ENCODE peak calls at places on chromosomes 5 and 9, in five cellular contexts. One of them, this sample, is unnamed.
A peak's percentile ranks its signal among the peaks of the same experiment; 100 is the strongest.

GRCh38 chr9:34365282-34365681 is 11.4 kb downstream of the MYORG start:
- DNase-seq in lower leg skin: no peak
- DNase-seq in psoas muscle: no peak
- DNase-seq in cardiac muscle cell: no peak
- DNase-seq in tibial artery: no peak
- DNase-seq in this sample: no peak

GRCh38 chr5:159294921-159295320 is 31.8 kb downstream of the UBLCP1 start:
- DNase-seq in lower leg skin: no peak
- DNase-seq in psoas muscle: no peak
- DNase-seq in cardiac muscle cell: no peak
- DNase-seq in tibial artery: no peak
- DNase-seq in this sample: no peak

GRCh38 chr5:83548556-83548955 is 77.0 kb downstream of the VCAN start:
- DNase-seq in lower leg skin: no peak
- DNase-seq in psoas muscle: no peak
- DNase-seq in cardiac muscle cell: no peak
- DNase-seq in tibial artery: no peak
- DNase-seq in this sample: no peak

GRCh38 chr5:149993471-149993870 is 7.0 kb downstream of the TIGD6 start:
- DNase-seq in lower leg skin: no peak
- DNase-seq in psoas muscle: no peak
- DNase-seq in cardiac muscle cell: no peak
- DNase-seq in tibial artery: no peak
- DNase-seq in this sample: no peak

GRCh38 chr9:127858041-127858512 is 3.6 kb upstream of the ENG start:
- DNase-seq in lower leg skin: peak; percentile 92
- DNase-seq in psoas muscle: peak; percentile 82
- DNase-seq in cardiac muscle cell: no peak
- DNase-seq in tibial artery: no peak
- DNase-seq in this sample: no peak

GRCh38 chr5:143244000-143244736 is 159.3 kb downstream of the NR3C1 start:
- DNase-seq in lower leg skin: peak; percentile 92
- DNase-seq in psoas muscle: peak; percentile 85
- DNase-seq in cardiac muscle cell: no peak
- DNase-seq in tibial artery: peak; percentile 76
- DNase-seq in this sample: no peak

GRCh38 chr5:152271420-152271819 is 133.7 kb downstream of the NMUR2 start:
- DNase-seq in lower leg skin: no peak
- DNase-seq in psoas muscle: no peak
- DNase-seq in cardiac muscle cell: peak; percentile 44
- DNase-seq in tibial artery: no peak
- DNase-seq in this sample: no peak

GRCh38 chr5:171610686-171611085 is 174.9 kb upstream of the SMIM23 start:
- DNase-seq in lower leg skin: peak; percentile 32
- DNase-seq in psoas muscle: no peak
- DNase-seq in cardiac muscle cell: no peak
- DNase-seq in tibial artery: no peak
- DNase-seq in this sample: no peak

GRCh38 chr5:10987881-10988504 is 227.0 kb upstream of the DAP start:
- DNase-seq in lower leg skin: peak; percentile 90
- DNase-seq in psoas muscle: no peak
- DNase-seq in cardiac muscle cell: peak; percentile 87
- DNase-seq in tibial artery: peak; percentile 31
- DNase-seq in this sample: peak; percentile 78

GRCh38 chr5:115850771-115851416 is 9.2 kb downstream of the AP3S1 start:
- DNase-seq in lower leg skin: no peak
- DNase-seq in psoas muscle: no peak
- DNase-seq in cardiac muscle cell: no peak
- DNase-seq in tibial artery: no peak
- DNase-seq in this sample: no peak

GRCh38 chr5:59819806-59820205 is 73.7 kb downstream of the PDE4D start:
- DNase-seq in lower leg skin: no peak
- DNase-seq in psoas muscle: no peak
- DNase-seq in cardiac muscle cell: no peak
- DNase-seq in tibial artery: no peak
- DNase-seq in this sample: no peak

GRCh38 chr9:70962761-70963445 is 158.5 kb downstream of the TRPM3 start:
- DNase-seq in lower leg skin: no peak
- DNase-seq in psoas muscle: no peak
- DNase-seq in cardiac muscle cell: no peak
- DNase-seq in tibial artery: no peak
- DNase-seq in this sample: no peak

GRCh38 chr5:1643651-1644392 is 120.1 kb upstream of the LPCAT1 start:
- DNase-seq in lower leg skin: no peak
- DNase-seq in psoas muscle: peak; percentile 35
- DNase-seq in cardiac muscle cell: no peak
- DNase-seq in tibial artery: no peak
- DNase-seq in this sample: no peak

GRCh38 chr5:170225326-170226137 is 7.3 kb upstream of the C5orf58 start:
- DNase-seq in lower leg skin: peak; percentile 94
- DNase-seq in psoas muscle: peak; percentile 78
- DNase-seq in cardiac muscle cell: peak; percentile 79
- DNase-seq in tibial artery: peak; percentile 89
- DNase-seq in this sample: peak; percentile 81

GRCh38 chr9:93231121-93231694 is 47.3 kb downstream of the WNK2 start:
- DNase-seq in lower leg skin: no peak
- DNase-seq in psoas muscle: peak; percentile 58
- DNase-seq in cardiac muscle cell: no peak
- DNase-seq in tibial artery: no peak
- DNase-seq in this sample: no peak

GRCh38 chr5:155727512-155728145 is 599.3 kb upstream of the SGCD start:
- DNase-seq in lower leg skin: no peak
- DNase-seq in psoas muscle: no peak
- DNase-seq in cardiac muscle cell: no peak
- DNase-seq in tibial artery: no peak
- DNase-seq in this sample: peak; percentile 5

GRCh38 chr9:79611091-79611614 is 39.4 kb downstream of the TLE4 start:
- DNase-seq in lower leg skin: no peak
- DNase-seq in psoas muscle: no peak
- DNase-seq in cardiac muscle cell: no peak
- DNase-seq in tibial artery: no peak
- DNase-seq in this sample: no peak

GRCh38 chr9:126235350-126235740 is 91.3 kb upstream of the MVB12B start:
- DNase-seq in lower leg skin: no peak
- DNase-seq in psoas muscle: no peak
- DNase-seq in cardiac muscle cell: no peak
- DNase-seq in tibial artery: no peak
- DNase-seq in this sample: no peak

GRCh38 chr5:3321923-3322322 is 273.7 kb upstream of the IRX1 start:
- DNase-seq in lower leg skin: peak; percentile 75
- DNase-seq in psoas muscle: no peak
- DNase-seq in cardiac muscle cell: no peak
- DNase-seq in tibial artery: no peak
- DNase-seq in this sample: no peak

GRCh38 chr9:3920586-3921582 is 379.0 kb downstream of the GLIS3 start:
- DNase-seq in lower leg skin: no peak
- DNase-seq in psoas muscle: no peak
- DNase-seq in cardiac muscle cell: no peak
- DNase-seq in tibial artery: no peak
- DNase-seq in this sample: no peak

DNA sequence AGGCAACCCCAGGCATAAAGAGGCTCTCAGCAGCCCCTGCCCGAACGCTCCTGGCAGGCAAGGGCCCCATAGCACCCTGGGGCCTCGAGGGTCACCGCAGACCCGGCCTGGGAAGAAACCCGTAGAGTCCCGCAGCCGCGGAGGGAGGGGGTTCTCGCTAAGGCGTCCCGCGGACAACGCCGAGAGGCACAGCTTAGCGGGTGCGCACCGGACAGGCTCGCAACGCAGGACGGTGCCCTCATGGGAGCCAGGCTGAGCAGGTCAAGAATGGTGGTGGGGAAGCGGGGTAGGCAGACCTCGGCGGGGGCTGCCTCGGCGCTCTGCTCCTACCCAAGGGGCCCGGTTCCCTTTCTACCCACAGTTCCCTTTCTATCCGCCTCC is 6.7 kb downstream of the PITX1 start:
- DNase-seq in lower leg skin: no peak
- DNase-seq in psoas muscle: peak; percentile 28
- DNase-seq in cardiac muscle cell: no peak
- DNase-seq in tibial artery: no peak
- DNase-seq in this sample: no peak
- TF ChIP-seq CTCF in lower leg skin: no peak
- TF ChIP-seq CTCF in psoas muscle: no peak
- TF ChIP-seq CTCF in cardiac muscle cell: no peak
- TF ChIP-seq CTCF in tibial artery: no peak
- TF ChIP-seq CTCF in this sample: no peak

DNA sequence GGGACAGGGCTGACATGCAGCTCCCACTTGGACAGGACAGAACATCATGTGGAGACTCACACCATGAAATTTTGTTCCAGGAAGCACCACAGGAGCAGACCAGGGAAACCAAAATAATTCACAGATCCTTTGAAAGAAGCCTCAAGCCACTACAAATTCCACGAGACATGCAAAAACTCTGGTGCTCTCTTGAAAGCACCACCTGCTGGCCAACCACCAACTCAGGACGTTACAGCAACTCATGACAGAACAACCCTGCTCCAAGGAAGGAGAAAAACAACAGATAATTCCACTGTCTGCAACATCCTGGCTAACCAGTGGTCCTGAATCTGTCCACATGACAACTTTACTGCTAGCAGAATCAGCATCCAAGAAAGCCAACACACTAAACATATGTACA is 516.0 kb downstream of the SPATA31D1 start:
- DNase-seq in lower leg skin: no peak
- DNase-seq in psoas muscle: no peak
- DNase-seq in cardiac muscle cell: no peak
- DNase-seq in tibial artery: no peak
- DNase-seq in this sample: no peak
- TF ChIP-seq CTCF in lower leg skin: no peak
- TF ChIP-seq CTCF in psoas muscle: no peak
- TF ChIP-seq CTCF in cardiac muscle cell: no peak
- TF ChIP-seq CTCF in tibial artery: no peak
- TF ChIP-seq CTCF in this sample: peak; percentile 13

DNA sequence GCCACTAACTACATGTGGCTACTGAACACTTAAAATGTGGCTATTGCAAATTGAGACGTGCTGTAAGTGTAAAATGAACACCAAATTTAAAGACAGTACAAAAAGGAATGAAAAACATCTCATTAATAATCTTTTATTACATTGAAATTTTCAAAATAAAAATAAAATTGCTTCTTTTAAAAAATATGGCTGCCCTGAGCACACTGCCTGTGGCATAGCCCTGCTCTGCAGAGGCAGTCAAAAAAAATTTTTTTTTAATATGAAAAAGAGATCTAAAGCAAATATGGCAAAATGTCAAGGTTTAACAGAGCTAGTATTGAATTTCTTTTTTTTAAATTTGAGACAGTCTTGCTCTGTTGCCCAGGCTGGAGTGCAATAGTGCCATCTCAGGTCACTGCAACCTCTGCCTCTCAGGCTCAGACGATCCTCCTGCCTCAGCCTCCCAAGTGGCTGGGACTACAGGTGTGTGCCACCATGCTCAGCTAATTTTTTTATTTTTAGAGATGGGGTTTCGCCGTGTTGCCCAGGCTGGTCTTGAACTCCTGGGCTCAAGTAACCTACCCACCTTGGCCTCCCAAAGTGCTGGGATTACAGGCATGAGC is 25.6 kb downstream of the CARNMT1 start:
- DNase-seq in lower leg skin: no peak
- DNase-seq in psoas muscle: no peak
- DNase-seq in cardiac muscle cell: no peak
- DNase-seq in tibial artery: no peak
- DNase-seq in this sample: no peak
- TF ChIP-seq CTCF in lower leg skin: no peak
- TF ChIP-seq CTCF in psoas muscle: no peak
- TF ChIP-seq CTCF in cardiac muscle cell: no peak
- TF ChIP-seq CTCF in tibial artery: no peak
- TF ChIP-seq CTCF in this sample: peak; percentile 10

DNA sequence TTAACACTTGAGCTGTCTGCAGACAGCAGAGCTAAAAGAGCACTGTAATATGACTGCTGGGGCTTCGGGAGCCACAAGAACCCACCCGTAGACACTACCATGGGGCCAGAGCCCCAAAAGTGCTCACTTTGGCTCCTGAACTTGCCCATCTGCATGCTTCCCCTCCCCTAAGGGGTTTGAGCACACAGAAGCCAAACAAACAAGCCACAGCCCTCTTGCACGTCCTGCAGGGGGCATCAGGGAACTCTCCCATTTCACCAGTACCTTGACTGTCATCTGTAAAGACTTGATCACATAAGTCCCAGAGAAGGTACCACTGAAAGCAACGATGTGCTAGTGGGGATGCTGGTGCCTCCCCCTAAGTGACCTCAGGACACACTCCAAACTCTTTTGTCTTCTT is 681.8 kb downstream of the SEMA5A start:
- DNase-seq in lower leg skin: no peak
- DNase-seq in psoas muscle: no peak
- DNase-seq in cardiac muscle cell: peak; percentile 5
- DNase-seq in tibial artery: no peak
- DNase-seq in this sample: no peak
- TF ChIP-seq CTCF in lower leg skin: no peak
- TF ChIP-seq CTCF in psoas muscle: no peak
- TF ChIP-seq CTCF in cardiac muscle cell: peak; percentile 43
- TF ChIP-seq CTCF in tibial artery: no peak
- TF ChIP-seq CTCF in this sample: peak; percentile 57

GRCh38 chr5:140875085-140876065 is at the start of gene PCDHA12:
- DNase-seq in lower leg skin: no peak
- DNase-seq in psoas muscle: no peak
- DNase-seq in cardiac muscle cell: peak; percentile 66
- DNase-seq in tibial artery: no peak
- DNase-seq in this sample: no peak
- TF ChIP-seq CTCF in lower leg skin: no peak
- TF ChIP-seq CTCF in psoas muscle: no peak
- TF ChIP-seq CTCF in cardiac muscle cell: no peak
- TF ChIP-seq CTCF in tibial artery: no peak
- TF ChIP-seq CTCF in this sample: peak; percentile 68

DNA sequence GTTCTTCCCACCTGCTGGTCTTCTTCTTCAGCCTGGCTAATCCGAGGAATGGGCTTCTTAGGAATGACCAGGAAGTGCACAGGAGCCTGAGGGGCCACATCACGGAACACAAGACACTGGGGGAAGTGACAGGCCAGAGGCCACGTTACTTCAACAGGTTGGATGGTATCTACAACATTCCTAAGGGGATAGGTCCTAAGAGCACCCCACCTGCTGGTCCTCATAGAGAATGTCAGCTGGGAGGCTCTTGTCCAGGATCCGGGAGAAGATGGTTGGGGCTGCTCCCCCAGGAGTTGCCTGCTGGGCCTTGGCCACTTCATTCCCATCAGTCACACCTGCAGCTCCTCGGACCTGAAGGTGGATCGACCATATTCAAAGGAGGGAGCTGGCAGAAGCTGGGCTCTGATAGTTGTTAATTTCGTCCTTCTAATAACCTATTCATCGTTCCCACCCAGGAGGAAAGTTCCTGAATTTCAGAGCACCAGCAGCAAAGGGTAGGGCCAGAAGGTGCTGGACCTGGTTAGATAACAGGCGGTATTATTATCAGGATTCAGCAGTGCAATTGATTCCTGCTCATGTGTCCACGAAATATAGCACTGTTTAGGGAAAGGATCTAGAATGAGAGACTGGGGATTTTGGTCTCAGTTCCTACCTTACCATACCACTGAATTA is 1.3 kb downstream of the HINT2 start:
- DNase-seq in lower leg skin: no peak
- DNase-seq in psoas muscle: no peak
- DNase-seq in cardiac muscle cell: no peak
- DNase-seq in tibial artery: no peak
- DNase-seq in this sample: no peak
- TF ChIP-seq CTCF in lower leg skin: no peak
- TF ChIP-seq CTCF in psoas muscle: no peak
- TF ChIP-seq CTCF in cardiac muscle cell: peak; percentile 33
- TF ChIP-seq CTCF in tibial artery: no peak
- TF ChIP-seq CTCF in this sample: peak; percentile 43

GRCh38 chr9:254516-254915 is 39.9 kb downstream of the DOCK8 start:
- DNase-seq in lower leg skin: no peak
- DNase-seq in psoas muscle: no peak
- DNase-seq in cardiac muscle cell: no peak
- DNase-seq in tibial artery: no peak
- DNase-seq in this sample: no peak
- TF ChIP-seq CTCF in lower leg skin: no peak
- TF ChIP-seq CTCF in psoas muscle: no peak
- TF ChIP-seq CTCF in cardiac muscle cell: no peak
- TF ChIP-seq CTCF in tibial artery: no peak
- TF ChIP-seq CTCF in this sample: no peak